ENCODE peak calls at places on chromosomes 4 and X, in nine cellular contexts. One of them, this sample, is unnamed.

GRCh38 chrX:116379854-116380253 is 56.6 kb upstream of the SLC6A14 start:
- DNase-seq in M059J: peak
- DNase-seq in hippocampal formation: no peak
- DNase-seq in hypothalamus: no peak
- DNase-seq in NCI-H460: no peak
- DNase-seq in T-helper 2 cell: no peak
- DNase-seq in ureter: no peak
- DNase-seq in GM06990: no peak
- DNase-seq in PC-9: no peak
- DNase-seq in this sample: peak

GRCh38 chr4:165016971-165017370 is 14.8 kb upstream of the TRIM60 start:
- DNase-seq in hippocampal formation: no peak
- DNase-seq in GM06990: no peak
- DNase-seq in M059J: no peak
- DNase-seq in ureter: no peak
- DNase-seq in PC-9: no peak
- DNase-seq in NCI-H460: peak
- DNase-seq in hypothalamus: no peak
- DNase-seq in T-helper 2 cell: no peak
- DNase-seq in this sample: no peak

GRCh38 chr4:77629885-77630284 is 24.3 kb downstream of the CXCL13 start:
- DNase-seq in ureter: no peak
- DNase-seq in M059J: no peak
- DNase-seq in GM06990: no peak
- DNase-seq in T-helper 2 cell: no peak
- DNase-seq in hippocampal formation: no peak
- DNase-seq in hypothalamus: no peak
- DNase-seq in PC-9: no peak
- DNase-seq in NCI-H460: no peak
- DNase-seq in this sample: no peak

GRCh38 chr4:183097251-183098079 is 1.6 kb upstream of the WWC2 start:
- DNase-seq in GM06990: no peak
- DNase-seq in PC-9: no peak
- DNase-seq in T-helper 2 cell: no peak
- DNase-seq in hypothalamus: no peak
- DNase-seq in NCI-H460: no peak
- DNase-seq in hippocampal formation: no peak
- DNase-seq in M059J: no peak
- DNase-seq in ureter: no peak
- DNase-seq in this sample: peak

GRCh38 chr4:117478702-117479101 is 393.3 kb upstream of the TRAM1L1 start:
- DNase-seq in hippocampal formation: no peak
- DNase-seq in ureter: no peak
- DNase-seq in NCI-H460: no peak
- DNase-seq in PC-9: no peak
- DNase-seq in T-helper 2 cell: no peak
- DNase-seq in hypothalamus: no peak
- DNase-seq in M059J: no peak
- DNase-seq in GM06990: no peak
- DNase-seq in this sample: no peak

GRCh38 chr4:90798948-90799347 is 671.8 kb downstream of the CCSER1 start:
- DNase-seq in M059J: no peak
- DNase-seq in NCI-H460: no peak
- DNase-seq in ureter: no peak
- DNase-seq in T-helper 2 cell: no peak
- DNase-seq in hippocampal formation: no peak
- DNase-seq in hypothalamus: no peak
- DNase-seq in GM06990: no peak
- DNase-seq in PC-9: no peak
- DNase-seq in this sample: no peak

GRCh38 chr4:57910151-57910550 is 800.0 kb upstream of the IGFBP7 start:
- DNase-seq in M059J: no peak
- DNase-seq in T-helper 2 cell: no peak
- DNase-seq in PC-9: no peak
- DNase-seq in GM06990: no peak
- DNase-seq in hypothalamus: no peak
- DNase-seq in hippocampal formation: no peak
- DNase-seq in NCI-H460: no peak
- DNase-seq in ureter: no peak
- DNase-seq in this sample: no peak

GRCh38 chrX:152061557-152061956 is 76.8 kb downstream of the MAGEA10 start:
- DNase-seq in hippocampal formation: no peak
- DNase-seq in T-helper 2 cell: no peak
- DNase-seq in M059J: no peak
- DNase-seq in PC-9: no peak
- DNase-seq in hypothalamus: no peak
- DNase-seq in NCI-H460: no peak
- DNase-seq in ureter: no peak
- DNase-seq in GM06990: no peak
- DNase-seq in this sample: no peak

GRCh38 chrX:85994228-85994627 is 53.1 kb downstream of the CHM start:
- DNase-seq in PC-9: no peak
- DNase-seq in hippocampal formation: no peak
- DNase-seq in T-helper 2 cell: no peak
- DNase-seq in hypothalamus: no peak
- DNase-seq in M059J: no peak
- DNase-seq in GM06990: no peak
- DNase-seq in ureter: no peak
- DNase-seq in NCI-H460: no peak
- DNase-seq in this sample: no peak

GRCh38 chr4:6591305-6591704 is 16.3 kb downstream of the MAN2B2 start:
- DNase-seq in M059J: no peak
- DNase-seq in T-helper 2 cell: no peak
- DNase-seq in ureter: no peak
- DNase-seq in NCI-H460: no peak
- DNase-seq in GM06990: no peak
- DNase-seq in hippocampal formation: no peak
- DNase-seq in hypothalamus: no peak
- DNase-seq in PC-9: no peak
- DNase-seq in this sample: no peak

GRCh38 chrX:17511556-17511955 is 136.6 kb downstream of the NHS start:
- DNase-seq in hippocampal formation: no peak
- DNase-seq in T-helper 2 cell: no peak
- DNase-seq in hypothalamus: no peak
- DNase-seq in PC-9: no peak
- DNase-seq in ureter: no peak
- DNase-seq in NCI-H460: no peak
- DNase-seq in M059J: peak
- DNase-seq in GM06990: no peak
- DNase-seq in this sample: no peak

GRCh38 chrX:130772313-130773140 is 130.5 kb downstream of the ENOX2 start:
- DNase-seq in PC-9: peak
- DNase-seq in GM06990: no peak
- DNase-seq in M059J: peak
- DNase-seq in NCI-H460: no peak
- DNase-seq in T-helper 2 cell: no peak
- DNase-seq in hypothalamus: no peak
- DNase-seq in ureter: no peak
- DNase-seq in hippocampal formation: no peak
- DNase-seq in this sample: no peak

GRCh38 chr4:110294165-110294564 is 95.8 kb upstream of the ELOVL6 start:
- DNase-seq in hypothalamus: no peak
- DNase-seq in hippocampal formation: no peak
- DNase-seq in GM06990: no peak
- DNase-seq in M059J: peak
- DNase-seq in ureter: no peak
- DNase-seq in PC-9: peak
- DNase-seq in T-helper 2 cell: no peak
- DNase-seq in NCI-H460: no peak
- DNase-seq in this sample: no peak

GRCh38 chr4:15498356-15498755 is 28.7 kb downstream of the CC2D2A start:
- DNase-seq in T-helper 2 cell: no peak
- DNase-seq in ureter: no peak
- DNase-seq in GM06990: no peak
- DNase-seq in hippocampal formation: no peak
- DNase-seq in NCI-H460: no peak
- DNase-seq in M059J: peak
- DNase-seq in PC-9: no peak
- DNase-seq in hypothalamus: no peak
- DNase-seq in this sample: no peak

GRCh38 chr4:60913026-60913425 is 287.1 kb upstream of the ADGRL3 start:
- DNase-seq in GM06990: no peak
- DNase-seq in ureter: no peak
- DNase-seq in T-helper 2 cell: no peak
- DNase-seq in hypothalamus: no peak
- DNase-seq in NCI-H460: no peak
- DNase-seq in hippocampal formation: no peak
- DNase-seq in PC-9: no peak
- DNase-seq in M059J: no peak
- DNase-seq in this sample: no peak

GRCh38 chrX:55120767-55121358 is 32.0 kb downstream of the PAGE2 start:
- DNase-seq in ureter: no peak
- DNase-seq in NCI-H460: no peak
- DNase-seq in T-helper 2 cell: no peak
- DNase-seq in GM06990: no peak
- DNase-seq in hippocampal formation: no peak
- DNase-seq in hypothalamus: no peak
- DNase-seq in M059J: no peak
- DNase-seq in PC-9: no peak
- DNase-seq in this sample: no peak

GRCh38 chr4:5972571-5972970 is 45.7 kb downstream of the C4orf50 start:
- DNase-seq in M059J: no peak
- DNase-seq in T-helper 2 cell: no peak
- DNase-seq in NCI-H460: no peak
- DNase-seq in ureter: no peak
- DNase-seq in GM06990: no peak
- DNase-seq in hippocampal formation: no peak
- DNase-seq in PC-9: no peak
- DNase-seq in hypothalamus: no peak
- DNase-seq in this sample: no peak

GRCh38 chrX:28408017-28408723 is 179.1 kb upstream of the IL1RAPL1 start:
- DNase-seq in T-helper 2 cell: no peak
- DNase-seq in GM06990: no peak
- DNase-seq in hypothalamus: no peak
- DNase-seq in PC-9: no peak
- DNase-seq in ureter: no peak
- DNase-seq in M059J: no peak
- DNase-seq in hippocampal formation: no peak
- DNase-seq in NCI-H460: no peak
- DNase-seq in this sample: no peak

GRCh38 chrX:8738588-8739189 is 6.8 kb upstream of the ANOS1 start:
- DNase-seq in hippocampal formation: peak
- DNase-seq in hypothalamus: peak
- DNase-seq in NCI-H460: peak
- DNase-seq in PC-9: no peak
- DNase-seq in M059J: peak
- DNase-seq in ureter: no peak
- DNase-seq in T-helper 2 cell: no peak
- DNase-seq in GM06990: no peak
- DNase-seq in this sample: no peak

GRCh38 chrX:10483191-10483808 is 137.1 kb downstream of the MID1 start:
- DNase-seq in hypothalamus: no peak
- DNase-seq in ureter: no peak
- DNase-seq in T-helper 2 cell: no peak
- DNase-seq in M059J: no peak
- DNase-seq in NCI-H460: peak
- DNase-seq in hippocampal formation: no peak
- DNase-seq in PC-9: no peak
- DNase-seq in GM06990: no peak
- DNase-seq in this sample: no peak

GRCh38 chrX:9730752-9731151 is 34.9 kb downstream of the GPR143 start:
- DNase-seq in M059J: no peak
- DNase-seq in ureter: no peak
- DNase-seq in PC-9: no peak
- DNase-seq in NCI-H460: no peak
- DNase-seq in hypothalamus: no peak
- DNase-seq in hippocampal formation: no peak
- DNase-seq in GM06990: no peak
- DNase-seq in T-helper 2 cell: no peak
- DNase-seq in this sample: no peak

GRCh38 chrX:48854898-48855297 is 19.5 kb upstream of the PCSK1N start:
- DNase-seq in PC-9: no peak
- DNase-seq in NCI-H460: no peak
- DNase-seq in ureter: no peak
- DNase-seq in hippocampal formation: no peak
- DNase-seq in hypothalamus: no peak
- DNase-seq in M059J: peak
- DNase-seq in T-helper 2 cell: no peak
- DNase-seq in GM06990: no peak
- DNase-seq in this sample: no peak

GRCh38 chr4:1449833-1450741 is 43.8 kb upstream of the NKX1-1 start:
- DNase-seq in hippocampal formation: no peak
- DNase-seq in ureter: no peak
- DNase-seq in hypothalamus: no peak
- DNase-seq in M059J: no peak
- DNase-seq in PC-9: no peak
- DNase-seq in GM06990: no peak
- DNase-seq in NCI-H460: no peak
- DNase-seq in T-helper 2 cell: no peak
- DNase-seq in this sample: peak

GRCh38 chrX:22339459-22339858 is 66.7 kb downstream of the CBLL2 start:
- DNase-seq in T-helper 2 cell: no peak
- DNase-seq in NCI-H460: no peak
- DNase-seq in M059J: no peak
- DNase-seq in PC-9: no peak
- DNase-seq in ureter: no peak
- DNase-seq in GM06990: no peak
- DNase-seq in hypothalamus: no peak
- DNase-seq in hippocampal formation: no peak
- DNase-seq in this sample: no peak

GRCh38 chr4:145861331-145862318 is 77.0 kb downstream of the ZNF827 start:
- DNase-seq in ureter: no peak
- DNase-seq in T-helper 2 cell: no peak
- DNase-seq in hypothalamus: no peak
- DNase-seq in NCI-H460: no peak
- DNase-seq in GM06990: no peak
- DNase-seq in hippocampal formation: no peak
- DNase-seq in M059J: no peak
- DNase-seq in PC-9: no peak
- DNase-seq in this sample: no peak

GRCh38 chr4:70269674-70270073 is 27.3 kb downstream of the CSN3 start:
- DNase-seq in hypothalamus: no peak
- DNase-seq in ureter: no peak
- DNase-seq in PC-9: no peak
- DNase-seq in NCI-H460: peak
- DNase-seq in T-helper 2 cell: no peak
- DNase-seq in hippocampal formation: no peak
- DNase-seq in M059J: peak
- DNase-seq in GM06990: no peak
- DNase-seq in this sample: no peak

GRCh38 chrX:17738002-17738713 is 865 bp downstream of the SCML1 start:
- DNase-seq in NCI-H460: peak
- DNase-seq in hippocampal formation: no peak
- DNase-seq in T-helper 2 cell: no peak
- DNase-seq in M059J: peak
- DNase-seq in PC-9: peak
- DNase-seq in hypothalamus: peak
- DNase-seq in GM06990: peak
- DNase-seq in ureter: peak
- DNase-seq in this sample: peak

GRCh38 chr4:138507527-138507926 is 265.4 kb upstream of the SLC7A11 start:
- DNase-seq in M059J: no peak
- DNase-seq in T-helper 2 cell: no peak
- DNase-seq in ureter: no peak
- DNase-seq in NCI-H460: no peak
- DNase-seq in GM06990: no peak
- DNase-seq in hypothalamus: no peak
- DNase-seq in PC-9: no peak
- DNase-seq in hippocampal formation: no peak
- DNase-seq in this sample: no peak

GRCh38 chrX:153061732-153062131 is 5.5 kb downstream of the PNMA3 start:
- DNase-seq in hypothalamus: no peak
- DNase-seq in NCI-H460: no peak
- DNase-seq in ureter: no peak
- DNase-seq in PC-9: peak
- DNase-seq in GM06990: no peak
- DNase-seq in M059J: peak
- DNase-seq in hippocampal formation: no peak
- DNase-seq in T-helper 2 cell: no peak
- DNase-seq in this sample: no peak

GRCh38 chrX:45735571-45735970 is 534.9 kb upstream of the DIPK2B start:
- DNase-seq in PC-9: no peak
- DNase-seq in M059J: peak
- DNase-seq in T-helper 2 cell: no peak
- DNase-seq in GM06990: no peak
- DNase-seq in ureter: no peak
- DNase-seq in hypothalamus: no peak
- DNase-seq in hippocampal formation: no peak
- DNase-seq in NCI-H460: no peak
- DNase-seq in this sample: no peak

GRCh38 chrX:103248553-103248952 is 6.4 kb downstream of the TCEAL8 start:
- DNase-seq in T-helper 2 cell: no peak
- DNase-seq in hypothalamus: no peak
- DNase-seq in GM06990: no peak
- DNase-seq in hippocampal formation: peak
- DNase-seq in M059J: peak
- DNase-seq in PC-9: no peak
- DNase-seq in NCI-H460: peak
- DNase-seq in ureter: no peak
- DNase-seq in this sample: no peak

This sample was measured in tibial artery.